ENCODE peak calls at places on chromosomes 4 and X, in nine cellular contexts. One of them, this sample, is unnamed. For H3K4me1, the result is how much of the 10 kb centered on the place peaks cover.

GRCh38 chrX:32644476-32644875 is 566.9 kb downstream of the DMD start:
- DNase-seq in hepatocyte: no peak
- DNase-seq in tibial artery: no peak
- DNase-seq in A549: no peak
- DNase-seq in endodermal cell: peak
- DNase-seq in colonic mucosa: no peak
- DNase-seq in OCI-LY7: no peak
- DNase-seq in lower lobe of right lung: no peak
- DNase-seq in adrenal gland: no peak
- DNase-seq in this sample: no peak

GRCh38 chr4:135050086-135050717 is 848.6 kb upstream of the PABPC4L start:
- DNase-seq in hepatocyte: no peak
- DNase-seq in tibial artery: no peak
- DNase-seq in A549: no peak
- DNase-seq in endodermal cell: no peak
- DNase-seq in colonic mucosa: no peak
- DNase-seq in OCI-LY7: no peak
- DNase-seq in lower lobe of right lung: no peak
- DNase-seq in adrenal gland: no peak
- DNase-seq in this sample: no peak

GRCh38 chr4:151489462-151490203 is 80.7 kb downstream of the FHIP1A start:
- DNase-seq in hepatocyte: no peak
- DNase-seq in tibial artery: no peak
- DNase-seq in A549: no peak
- DNase-seq in endodermal cell: peak
- DNase-seq in colonic mucosa: no peak
- DNase-seq in OCI-LY7: no peak
- DNase-seq in lower lobe of right lung: peak
- DNase-seq in adrenal gland: no peak
- DNase-seq in this sample: no peak

GRCh38 chr4:113613503-113613902 is 148.0 kb downstream of the CAMK2D start:
- DNase-seq in hepatocyte: no peak
- DNase-seq in tibial artery: no peak
- DNase-seq in A549: no peak
- DNase-seq in endodermal cell: no peak
- DNase-seq in colonic mucosa: no peak
- DNase-seq in OCI-LY7: no peak
- DNase-seq in lower lobe of right lung: no peak
- DNase-seq in adrenal gland: no peak
- DNase-seq in this sample: no peak

GRCh38 chr4:169724251-169724650 is 33.5 kb downstream of the HPF1 start:
- DNase-seq in hepatocyte: no peak
- DNase-seq in tibial artery: no peak
- DNase-seq in A549: no peak
- DNase-seq in endodermal cell: no peak
- DNase-seq in colonic mucosa: no peak
- DNase-seq in OCI-LY7: no peak
- DNase-seq in lower lobe of right lung: no peak
- DNase-seq in adrenal gland: no peak
- DNase-seq in this sample: no peak

GRCh38 chr4:8307126-8307525 is 37.6 kb downstream of the HTRA3 start:
- DNase-seq in hepatocyte: no peak
- DNase-seq in tibial artery: peak
- DNase-seq in A549: no peak
- DNase-seq in endodermal cell: peak
- DNase-seq in colonic mucosa: no peak
- DNase-seq in OCI-LY7: no peak
- DNase-seq in lower lobe of right lung: peak
- DNase-seq in adrenal gland: no peak
- DNase-seq in this sample: peak

GRCh38 chr4:38105475-38105874 is 145.3 kb downstream of the PTTG2 start:
- DNase-seq in hepatocyte: no peak
- DNase-seq in tibial artery: no peak
- DNase-seq in A549: no peak
- DNase-seq in endodermal cell: no peak
- DNase-seq in colonic mucosa: no peak
- DNase-seq in OCI-LY7: no peak
- DNase-seq in lower lobe of right lung: no peak
- DNase-seq in adrenal gland: no peak
- DNase-seq in this sample: no peak

GRCh38 chr4:151197258-151197657 is 79.7 kb upstream of the PRSS48 start:
- DNase-seq in hepatocyte: no peak
- DNase-seq in tibial artery: no peak
- DNase-seq in A549: no peak
- DNase-seq in endodermal cell: no peak
- DNase-seq in colonic mucosa: no peak
- DNase-seq in OCI-LY7: no peak
- DNase-seq in lower lobe of right lung: no peak
- DNase-seq in adrenal gland: no peak
- DNase-seq in this sample: peak

GRCh38 chr4:14871676-14872430 is 130.4 kb upstream of the CPEB2 start:
- DNase-seq in hepatocyte: no peak
- DNase-seq in tibial artery: no peak
- DNase-seq in A549: no peak
- DNase-seq in endodermal cell: peak
- DNase-seq in colonic mucosa: no peak
- DNase-seq in OCI-LY7: peak
- DNase-seq in lower lobe of right lung: peak
- DNase-seq in adrenal gland: no peak
- DNase-seq in this sample: no peak

GRCh38 chrX:22057667-22058066 is 25.5 kb downstream of the PHEX start:
- DNase-seq in hepatocyte: no peak
- DNase-seq in tibial artery: no peak
- DNase-seq in A549: no peak
- DNase-seq in endodermal cell: no peak
- DNase-seq in colonic mucosa: no peak
- DNase-seq in OCI-LY7: no peak
- DNase-seq in lower lobe of right lung: no peak
- DNase-seq in adrenal gland: no peak
- DNase-seq in this sample: no peak

GRCh38 chr4:948101-948935 is 16.1 kb downstream of the TMEM175 start:
- DNase-seq in hepatocyte: peak
- DNase-seq in tibial artery: peak
- DNase-seq in A549: no peak
- DNase-seq in endodermal cell: peak
- DNase-seq in colonic mucosa: no peak
- DNase-seq in OCI-LY7: no peak
- DNase-seq in lower lobe of right lung: no peak
- DNase-seq in adrenal gland: peak
- DNase-seq in this sample: no peak

GRCh38 chrX:65480960-65481359 is 53.6 kb downstream of the LAS1L start:
- DNase-seq in hepatocyte: no peak
- DNase-seq in tibial artery: no peak
- DNase-seq in A549: no peak
- DNase-seq in endodermal cell: no peak
- DNase-seq in colonic mucosa: no peak
- DNase-seq in OCI-LY7: no peak
- DNase-seq in lower lobe of right lung: no peak
- DNase-seq in adrenal gland: no peak
- DNase-seq in this sample: no peak

GRCh38 chrX:46754450-46755075 is 4.4 kb downstream of the SLC9A7 start:
- DNase-seq in hepatocyte: no peak
- DNase-seq in tibial artery: no peak
- DNase-seq in A549: no peak
- DNase-seq in endodermal cell: no peak
- DNase-seq in colonic mucosa: no peak
- DNase-seq in OCI-LY7: peak
- DNase-seq in lower lobe of right lung: no peak
- DNase-seq in adrenal gland: no peak
- DNase-seq in this sample: no peak

GRCh38 chrX:71579136-71579989 is 1.1 kb downstream of the GCNA start:
- DNase-seq in hepatocyte: no peak
- DNase-seq in tibial artery: no peak
- DNase-seq in A549: no peak
- DNase-seq in endodermal cell: peak
- DNase-seq in colonic mucosa: no peak
- DNase-seq in OCI-LY7: no peak
- DNase-seq in lower lobe of right lung: no peak
- DNase-seq in adrenal gland: no peak
- DNase-seq in this sample: no peak

GRCh38 chr4:184434496-184435066 is 39.8 kb downstream of the IRF2 start:
- DNase-seq in hepatocyte: no peak
- DNase-seq in tibial artery: no peak
- DNase-seq in A549: no peak
- DNase-seq in endodermal cell: no peak
- DNase-seq in colonic mucosa: no peak
- DNase-seq in OCI-LY7: no peak
- DNase-seq in lower lobe of right lung: no peak
- DNase-seq in adrenal gland: no peak
- DNase-seq in this sample: no peak

GRCh38 chr4:109214622-109215350 is 87.7 kb downstream of the COL25A1 start:
- DNase-seq in hepatocyte: no peak
- DNase-seq in tibial artery: no peak
- DNase-seq in A549: no peak
- DNase-seq in endodermal cell: no peak
- DNase-seq in colonic mucosa: no peak
- DNase-seq in OCI-LY7: no peak
- DNase-seq in lower lobe of right lung: no peak
- DNase-seq in adrenal gland: no peak
- DNase-seq in this sample: no peak

GRCh38 chrX:40172169-40172979 is 74.6 kb upstream of the BCOR start:
- DNase-seq in hepatocyte: peak
- DNase-seq in tibial artery: peak
- DNase-seq in A549: no peak
- DNase-seq in endodermal cell: peak
- DNase-seq in colonic mucosa: peak
- DNase-seq in OCI-LY7: peak
- DNase-seq in lower lobe of right lung: peak
- DNase-seq in adrenal gland: no peak
- DNase-seq in this sample: peak

GRCh38 chrX:40172980-40173661 is 75.4 kb upstream of the BCOR start:
- DNase-seq in hepatocyte: no peak
- DNase-seq in tibial artery: no peak
- DNase-seq in A549: no peak
- DNase-seq in endodermal cell: peak
- DNase-seq in colonic mucosa: peak
- DNase-seq in OCI-LY7: peak
- DNase-seq in lower lobe of right lung: no peak
- DNase-seq in adrenal gland: no peak
- DNase-seq in this sample: no peak

GRCh38 chrX:40175416-40176255 is 77.9 kb upstream of the BCOR start:
- DNase-seq in hepatocyte: peak
- DNase-seq in tibial artery: peak
- DNase-seq in A549: peak
- DNase-seq in endodermal cell: peak
- DNase-seq in colonic mucosa: peak
- DNase-seq in OCI-LY7: peak
- DNase-seq in lower lobe of right lung: peak
- DNase-seq in adrenal gland: peak
- DNase-seq in this sample: peak

GRCh38 chrX:40174594-40175415 is 77.0 kb upstream of the BCOR start:
- DNase-seq in hepatocyte: peak
- DNase-seq in tibial artery: peak
- DNase-seq in A549: no peak
- DNase-seq in endodermal cell: peak
- DNase-seq in colonic mucosa: peak
- DNase-seq in OCI-LY7: peak
- DNase-seq in lower lobe of right lung: peak
- DNase-seq in adrenal gland: peak
- DNase-seq in this sample: peak

GRCh38 chrX:40173662-40174593 is 76.2 kb upstream of the BCOR start:
- DNase-seq in hepatocyte: peak
- DNase-seq in tibial artery: peak
- DNase-seq in A549: no peak
- DNase-seq in endodermal cell: peak
- DNase-seq in colonic mucosa: peak
- DNase-seq in OCI-LY7: peak
- DNase-seq in lower lobe of right lung: peak
- DNase-seq in adrenal gland: peak
- DNase-seq in this sample: peak
- H3K4me3 ChIP-seq in hepatocyte: no peak
- H3K4me3 ChIP-seq in tibial artery: peak
- H3K4me3 ChIP-seq in A549: no peak
- H3K4me3 ChIP-seq in endodermal cell: peak
- H3K4me3 ChIP-seq in colonic mucosa: no peak
- H3K4me3 ChIP-seq in OCI-LY7: peak
- H3K4me3 ChIP-seq in lower lobe of right lung: peak
- H3K4me3 ChIP-seq in adrenal gland: no peak
- H3K4me3 ChIP-seq in this sample: no peak

GRCh38 chr4:55018978-55019377 is 106.4 kb downstream of the KDR start:
- DNase-seq in hepatocyte: no peak
- DNase-seq in tibial artery: no peak
- DNase-seq in A549: no peak
- DNase-seq in endodermal cell: no peak
- DNase-seq in colonic mucosa: no peak
- DNase-seq in OCI-LY7: no peak
- DNase-seq in lower lobe of right lung: no peak
- DNase-seq in adrenal gland: no peak
- DNase-seq in this sample: no peak
- H3K4me1 ChIP-seq in hepatocyte: under half
- H3K4me1 ChIP-seq in tibial artery: under half
- H3K4me1 ChIP-seq in A549: under half
- H3K4me1 ChIP-seq in endodermal cell: under half
- H3K4me1 ChIP-seq in colonic mucosa: under half
- H3K4me1 ChIP-seq in OCI-LY7: under half
- H3K4me1 ChIP-seq in lower lobe of right lung: under half
- H3K4me1 ChIP-seq in adrenal gland: under half
- H3K4me1 ChIP-seq in this sample: under half

DNA sequence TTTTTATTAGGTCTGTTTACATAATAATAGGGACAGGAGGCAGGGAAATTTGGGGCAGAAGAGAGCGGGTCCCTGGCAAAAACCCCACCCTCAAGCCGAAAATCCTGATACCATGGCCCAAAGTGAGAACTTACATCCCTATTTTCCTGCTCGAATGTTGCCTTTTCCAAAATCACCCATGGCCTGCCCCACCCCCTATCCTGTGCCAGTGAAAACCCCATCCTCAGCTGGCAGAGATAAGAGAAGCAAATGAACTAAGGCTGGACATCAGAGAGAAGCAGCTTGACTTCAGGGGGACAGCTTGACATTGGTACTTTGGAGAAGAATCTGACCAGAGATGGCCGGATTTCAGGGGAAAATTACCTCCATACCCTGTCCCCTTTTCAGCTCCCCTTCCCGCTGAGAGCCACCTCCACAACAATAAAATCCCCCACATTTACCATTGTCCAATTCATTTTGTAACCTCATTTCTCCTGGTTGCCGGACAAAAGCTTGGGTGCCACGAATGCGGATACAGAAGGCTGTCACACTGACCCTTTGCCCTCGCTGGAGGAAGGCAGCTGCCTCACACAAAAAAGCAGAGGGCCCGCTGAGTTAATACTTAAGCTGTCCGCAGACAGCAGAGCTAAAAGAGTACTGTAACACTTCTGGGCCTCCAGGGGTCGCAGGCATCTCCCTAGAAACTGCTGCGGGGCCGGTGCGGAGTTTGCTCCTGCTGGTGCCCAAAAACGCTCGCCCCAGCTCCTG is 196.2 kb downstream of the SNCA start:
- DNase-seq in hepatocyte: peak
- DNase-seq in tibial artery: no peak
- DNase-seq in A549: peak
- DNase-seq in endodermal cell: peak
- DNase-seq in colonic mucosa: peak
- DNase-seq in OCI-LY7: no peak
- DNase-seq in lower lobe of right lung: peak
- DNase-seq in adrenal gland: no peak
- DNase-seq in this sample: peak
- TF ChIP-seq CTCF in hepatocyte: peak
- TF ChIP-seq CTCF in tibial artery: no peak
- TF ChIP-seq CTCF in A549: peak
- TF ChIP-seq CTCF in endodermal cell: peak
- TF ChIP-seq CTCF in colonic mucosa: no peak
- TF ChIP-seq CTCF in OCI-LY7: no peak
- TF ChIP-seq CTCF in lower lobe of right lung: no peak
- TF ChIP-seq CTCF in adrenal gland: peak
- TF ChIP-seq CTCF in this sample: peak

GRCh38 chr4:56910172-56910967 is 2.7 kb downstream of the REST start:
- DNase-seq in hepatocyte: no peak
- DNase-seq in tibial artery: no peak
- DNase-seq in A549: no peak
- DNase-seq in endodermal cell: no peak
- DNase-seq in colonic mucosa: no peak
- DNase-seq in OCI-LY7: peak
- DNase-seq in lower lobe of right lung: no peak
- DNase-seq in adrenal gland: no peak
- DNase-seq in this sample: no peak
- H3K4me3 ChIP-seq in hepatocyte: peak
- H3K4me3 ChIP-seq in tibial artery: peak
- H3K4me3 ChIP-seq in A549: peak
- H3K4me3 ChIP-seq in endodermal cell: peak
- H3K4me3 ChIP-seq in colonic mucosa: no peak
- H3K4me3 ChIP-seq in OCI-LY7: peak
- H3K4me3 ChIP-seq in lower lobe of right lung: peak
- H3K4me3 ChIP-seq in adrenal gland: no peak
- H3K4me3 ChIP-seq in this sample: peak